ENCODE peak calls at places on chromosomes 12 and 14, in five cellular contexts. C is colonic mucosa, T is lower lobe of right lung, Y is K562, Q is SK-N-SH. E is an unnamed sample.

GRCh38 chr12:26126340-26127284 is 1.8 kb upstream of the BHLHE41 start:
- DNase-seq in C (peak; percentile 88), T (peak; percentile 89), Y (peak; percentile 50), Q (peak; percentile 90), E (peak; percentile 57)

GRCh38 chr12:58465418-58465817 is 454.9 kb downstream of the LRIG3 start:
- DNase-seq in C (no peak), T (no peak), Y (no peak), Q (no peak), E (no peak)

GRCh38 chr12:56629459-56630179 is 507 bp downstream of the BAZ2A start:
- DNase-seq in C (peak; percentile 50), T (peak; percentile 51), Y (peak; percentile 62), Q (peak; percentile 67), E (no peak)

GRCh38 chr14:95463173-95463901 is 53.1 kb downstream of the SYNE3 start:
- DNase-seq in C (peak; percentile 76), T (no peak), Y (no peak), Q (no peak), E (no peak)

GRCh38 chr12:41944241-41944640 is 200.4 kb downstream of the GXYLT1 start:
- DNase-seq in C (no peak), T (no peak), Y (no peak), Q (no peak), E (no peak)

GRCh38 chr12:96303656-96304055 is 96.6 kb downstream of the CDK17 start:
- DNase-seq in C (no peak), T (no peak), Y (no peak), Q (no peak), E (no peak)

GRCh38 chr14:65373671-65374039 is 38.9 kb upstream of the FUT8 start:
- DNase-seq in C (no peak), T (no peak), Y (no peak), Q (no peak), E (no peak)

GRCh38 chr12:85390281-85390680 is 110.3 kb downstream of the ALX1 start:
- DNase-seq in C (no peak), T (no peak), Y (no peak), Q (no peak), E (no peak)

GRCh38 chr12:34391771-34392581 is 369.7 kb downstream of the ALG10 start:
- DNase-seq in C (no peak), T (peak; percentile 29), Y (no peak), Q (no peak), E (peak; percentile 20)

GRCh38 chr12:128801879-128802391 is 21.8 kb downstream of the SLC15A4 start:
- DNase-seq in C (no peak), T (no peak), Y (no peak), Q (no peak), E (no peak)

GRCh38 chr12:128802756-128803155 is 21.0 kb downstream of the SLC15A4 start:
- DNase-seq in C (no peak), T (no peak), Y (no peak), Q (no peak), E (no peak)

GRCh38 chr12:128798543-128799341 is 25.0 kb downstream of the SLC15A4 start:
- DNase-seq in C (no peak), T (peak; percentile 35), Y (no peak), Q (no peak), E (no peak)

GRCh38 chr12:128803788-128804187 is 20.0 kb downstream of the SLC15A4 start:
- DNase-seq in C (no peak), T (no peak), Y (no peak), Q (no peak), E (no peak)

GRCh38 chr12:128800606-128801005 is 23.2 kb downstream of the SLC15A4 start:
- DNase-seq in C (no peak), T (peak; percentile 20), Y (no peak), Q (no peak), E (no peak)
- H3K36me3 ChIP-seq in C (peaks cover 2% of the 10 kb centered on the region), T (peaks cover 85% of the 10 kb centered on the region), Y (peaks cover 69% of the 10 kb centered on the region), Q (peaks cover 47% of the 10 kb centered on the region), E (peaks cover 84% of the 10 kb centered on the region)

GRCh38 chr12:47972895-47973294 is 9.5 kb downstream of the TMEM106C start:
- DNase-seq in C (no peak), T (no peak), Y (no peak), Q (no peak), E (no peak)
- TF ChIP-seq CTCF in C (no peak), T (no peak), Y (no peak), Q (no peak), E (no peak)

DNA sequence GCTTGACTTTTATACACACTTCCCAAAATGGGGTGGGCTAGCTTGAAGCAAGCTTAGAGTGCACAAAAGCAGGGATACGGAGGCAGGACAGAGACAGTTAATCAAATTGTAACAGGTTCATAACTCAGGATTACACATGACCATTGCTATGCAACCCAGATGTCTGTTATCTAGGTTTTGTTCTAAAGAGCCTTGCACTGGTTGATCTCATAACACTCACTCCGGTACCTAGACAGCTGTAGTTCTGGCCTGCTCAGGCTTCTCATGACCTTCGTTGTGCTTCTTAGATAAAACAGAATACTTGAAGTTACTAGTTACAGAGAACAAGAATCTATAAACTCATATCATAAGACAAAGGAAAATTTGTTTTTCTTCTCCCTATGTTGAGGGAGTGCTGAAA is 983.4 kb downstream of the TMEM121 start:
- DNase-seq in C (no peak), T (no peak), Y (no peak), Q (no peak), E (no peak)
- H3K4me3 ChIP-seq in C (no peak overlapping the region), T (no peak overlapping the region), Y (no peak overlapping the region), Q (no peak overlapping the region), E (no peak overlapping the region)

GRCh38 chr14:23174785-23175184 is 8.7 kb downstream of the SLC7A8 start:
- DNase-seq in C (no peak), T (no peak), Y (no peak), Q (no peak), E (no peak)
- H3K36me3 ChIP-seq in C (no peaks in the 10 kb centered on the region), T (no peaks in the 10 kb centered on the region), Y (no peaks in the 10 kb centered on the region), Q (no peaks in the 10 kb centered on the region), E (no peaks in the 10 kb centered on the region)

GRCh38 chr14:26729851-26730250 is 132.0 kb upstream of the NOVA1 start:
- DNase-seq in C (no peak), T (no peak), Y (no peak), Q (no peak), E (no peak)

GRCh38 chr14:26735811-26736210 is 138.0 kb upstream of the NOVA1 start:
- DNase-seq in C (no peak), T (no peak), Y (no peak), Q (no peak), E (no peak)

DNA sequence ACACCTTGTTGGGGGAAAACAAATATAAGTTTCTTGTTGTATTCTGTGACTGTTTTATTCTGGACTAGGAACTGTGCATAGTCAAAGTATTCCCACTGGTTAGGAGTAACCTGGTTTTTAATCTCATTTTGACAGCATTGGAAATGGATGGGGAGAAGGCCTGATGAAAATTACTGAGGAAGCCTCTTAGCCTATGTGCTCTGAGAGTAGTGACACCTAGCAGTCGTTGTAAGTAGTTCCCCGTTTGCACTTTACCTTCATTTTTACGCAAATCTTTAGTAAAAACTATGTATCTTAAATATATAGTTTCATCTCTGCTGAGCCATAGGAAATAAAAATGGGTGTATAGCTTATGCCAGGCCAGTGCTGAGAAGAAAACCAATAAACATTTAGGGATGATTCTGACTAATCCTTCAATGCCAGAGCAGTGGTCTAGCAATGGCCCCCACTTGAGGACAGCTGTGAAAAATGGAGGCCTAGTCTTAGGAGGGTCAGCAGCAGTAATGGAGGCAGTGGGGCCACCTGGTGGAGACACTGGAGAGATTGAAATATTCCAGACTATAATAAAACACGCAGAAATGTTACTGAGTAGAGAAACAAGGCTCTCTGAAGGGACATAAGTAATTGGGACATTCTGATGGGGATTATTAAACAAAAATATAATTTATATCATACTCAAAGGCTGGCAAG is 133.2 kb upstream of the NOVA1 start:
- DNase-seq in C (peak; percentile 17), T (no peak), Y (peak; percentile 7), Q (peak; percentile 15), E (no peak)
- TF ChIP-seq CTCF in C (no peak), T (peak; percentile 14), Y (no peak), Q (peak; percentile 56), E (peak; percentile 66)

GRCh38 chr14:89507926-89508460 is 91.0 kb upstream of the FOXN3 start:
- DNase-seq in C (no peak), T (no peak), Y (no peak), Q (no peak), E (no peak)
- H3K4me3 ChIP-seq in C (no peak overlapping the region), T (no peak overlapping the region), Y (no peak overlapping the region), Q (no peak overlapping the region), E (no peak overlapping the region)

DNA sequence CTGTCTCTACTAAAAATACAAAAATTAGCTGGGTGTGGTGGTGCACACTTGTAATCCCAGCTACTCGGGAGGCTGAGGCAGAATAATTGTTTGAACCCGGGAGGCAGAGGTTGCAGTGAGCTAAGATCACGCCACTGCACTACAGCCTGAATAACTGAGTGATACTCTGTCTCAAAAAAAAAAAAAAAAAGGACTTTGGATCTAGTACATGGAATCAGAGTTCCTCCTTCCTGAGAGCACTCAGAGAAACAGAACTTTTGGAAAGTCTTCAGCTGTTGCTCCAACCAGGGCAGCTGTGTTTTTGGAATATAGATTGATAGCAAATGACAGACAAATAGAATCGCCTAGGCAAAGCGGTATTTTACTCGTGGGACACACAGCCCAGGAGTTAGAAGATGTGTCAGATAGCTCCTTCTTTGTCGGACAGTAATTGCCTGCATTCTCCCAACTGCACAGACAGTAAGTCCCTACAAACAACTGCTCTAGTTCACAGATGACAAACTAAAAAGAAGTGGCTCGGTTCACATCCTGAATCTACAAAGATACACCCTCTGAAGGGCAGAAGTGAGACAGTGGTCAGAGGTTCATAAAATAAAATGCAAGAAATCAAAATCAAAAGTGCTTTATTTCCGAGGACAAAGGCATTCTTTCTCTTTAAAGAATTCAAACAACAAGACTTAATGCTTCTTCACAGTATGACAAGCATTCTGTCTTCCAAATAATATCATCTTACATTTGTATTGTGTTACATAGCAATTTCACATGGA is 17.1 kb upstream of the NEK9 start:
- DNase-seq in C (no peak), T (no peak), Y (no peak), Q (no peak), E (no peak)
- H3K36me3 ChIP-seq in C (no peaks in the 10 kb centered on the region), T (peaks cover 29% of the 10 kb centered on the region), Y (peaks cover 36% of the 10 kb centered on the region), Q (peaks cover 31% of the 10 kb centered on the region), E (peaks cover 89% of the 10 kb centered on the region)

GRCh38 chr14:80419339-80419738 is 208.0 kb upstream of the DIO2 start:
- DNase-seq in C (no peak), T (no peak), Y (no peak), Q (no peak), E (no peak)
- TF ChIP-seq CTCF in C (no peak), T (no peak), Y (no peak), Q (no peak), E (no peak)

GRCh38 chr12:94261119-94261518 is 112.7 kb downstream of the PLXNC1 start:
- DNase-seq in C (no peak), T (no peak), Y (no peak), Q (no peak), E (no peak)

GRCh38 chr12:94262228-94263010 is 114.0 kb downstream of the PLXNC1 start:
- DNase-seq in C (peak; percentile 74), T (peak; percentile 94), Y (peak; percentile 17), Q (peak; percentile 79), E (no peak)

GRCh38 chr12:94261781-94262180 is 113.4 kb downstream of the PLXNC1 start:
- DNase-seq in C (no peak), T (no peak), Y (no peak), Q (no peak), E (no peak)

GRCh38 chr12:94263905-94264655 is 115.7 kb downstream of the PLXNC1 start:
- DNase-seq in C (no peak), T (peak; percentile 77), Y (no peak), Q (no peak), E (no peak)

GRCh38 chr12:94263011-94263786 is 114.8 kb downstream of the PLXNC1 start:
- DNase-seq in C (no peak), T (no peak), Y (no peak), Q (no peak), E (no peak)
- H3K4me3 ChIP-seq in C (peak overlapping the region; percentile 39), T (peak overlapping the region; percentile 59), Y (peak overlapping the region; percentile 28), Q (peak overlapping the region; percentile 22), E (no peak overlapping the region)

E was measured in RWPE2.